ENCODE peak calls at places on chromosomes 7 and 10, in nine cellular contexts. One of them, this sample, is unnamed. For H3K9me3, the result is how much of the 10 kb centered on the place peaks cover.

GRCh38 chr7:91397612-91398011 is 133.4 kb downstream of the FZD1 start:
- DNase-seq in HCT116: no peak
- DNase-seq in right cardiac atrium: no peak
- DNase-seq in tibial artery: no peak
- DNase-seq in uterus: no peak
- DNase-seq in effector memory CD4-positive, alpha-beta T cell: no peak
- DNase-seq in IMR-90: no peak
- DNase-seq in CD8-positive, alpha-beta memory T cell: no peak
- DNase-seq in heart right ventricle: no peak
- DNase-seq in this sample: no peak

GRCh38 chr7:134890246-134891240 is 95.8 kb upstream of the AGBL3 start:
- DNase-seq in HCT116: no peak
- DNase-seq in right cardiac atrium: peak
- DNase-seq in tibial artery: peak
- DNase-seq in uterus: peak
- DNase-seq in effector memory CD4-positive, alpha-beta T cell: no peak
- DNase-seq in IMR-90: peak
- DNase-seq in CD8-positive, alpha-beta memory T cell: no peak
- DNase-seq in heart right ventricle: no peak
- DNase-seq in this sample: no peak

GRCh38 chr10:121262774-121263406 is 335.4 kb downstream of the FGFR2 start:
- DNase-seq in HCT116: no peak
- DNase-seq in right cardiac atrium: no peak
- DNase-seq in tibial artery: no peak
- DNase-seq in uterus: no peak
- DNase-seq in effector memory CD4-positive, alpha-beta T cell: no peak
- DNase-seq in IMR-90: no peak
- DNase-seq in CD8-positive, alpha-beta memory T cell: no peak
- DNase-seq in heart right ventricle: no peak
- DNase-seq in this sample: no peak

GRCh38 chr7:28729276-28729675 is 228.9 kb downstream of the TRIL start:
- DNase-seq in HCT116: no peak
- DNase-seq in right cardiac atrium: no peak
- DNase-seq in tibial artery: no peak
- DNase-seq in uterus: no peak
- DNase-seq in effector memory CD4-positive, alpha-beta T cell: no peak
- DNase-seq in IMR-90: no peak
- DNase-seq in CD8-positive, alpha-beta memory T cell: no peak
- DNase-seq in heart right ventricle: no peak
- DNase-seq in this sample: no peak

GRCh38 chr10:36455481-36456119 is 669.8 kb upstream of the ANKRD30A start:
- DNase-seq in HCT116: no peak
- DNase-seq in right cardiac atrium: no peak
- DNase-seq in tibial artery: no peak
- DNase-seq in uterus: no peak
- DNase-seq in effector memory CD4-positive, alpha-beta T cell: no peak
- DNase-seq in IMR-90: peak
- DNase-seq in CD8-positive, alpha-beta memory T cell: no peak
- DNase-seq in heart right ventricle: no peak
- DNase-seq in this sample: no peak

GRCh38 chr10:50373821-50374501 is 122.6 kb upstream of the ASAH2 start:
- DNase-seq in HCT116: no peak
- DNase-seq in right cardiac atrium: no peak
- DNase-seq in tibial artery: no peak
- DNase-seq in uterus: no peak
- DNase-seq in effector memory CD4-positive, alpha-beta T cell: no peak
- DNase-seq in IMR-90: peak
- DNase-seq in CD8-positive, alpha-beta memory T cell: no peak
- DNase-seq in heart right ventricle: no peak
- DNase-seq in this sample: no peak

GRCh38 chr10:116490028-116490662 is 55.6 kb upstream of the PNLIP start:
- DNase-seq in HCT116: peak
- DNase-seq in right cardiac atrium: no peak
- DNase-seq in tibial artery: no peak
- DNase-seq in uterus: no peak
- DNase-seq in effector memory CD4-positive, alpha-beta T cell: no peak
- DNase-seq in IMR-90: peak
- DNase-seq in CD8-positive, alpha-beta memory T cell: no peak
- DNase-seq in heart right ventricle: no peak
- DNase-seq in this sample: no peak

GRCh38 chr10:10196701-10197100 is 821.0 kb upstream of the CELF2 start:
- DNase-seq in HCT116: no peak
- DNase-seq in right cardiac atrium: no peak
- DNase-seq in tibial artery: no peak
- DNase-seq in uterus: no peak
- DNase-seq in effector memory CD4-positive, alpha-beta T cell: no peak
- DNase-seq in IMR-90: no peak
- DNase-seq in CD8-positive, alpha-beta memory T cell: no peak
- DNase-seq in heart right ventricle: no peak
- DNase-seq in this sample: no peak

GRCh38 chr10:91096263-91096662 is 124.2 kb upstream of the PCGF5 start:
- DNase-seq in HCT116: no peak
- DNase-seq in right cardiac atrium: no peak
- DNase-seq in tibial artery: no peak
- DNase-seq in uterus: no peak
- DNase-seq in effector memory CD4-positive, alpha-beta T cell: no peak
- DNase-seq in IMR-90: no peak
- DNase-seq in CD8-positive, alpha-beta memory T cell: no peak
- DNase-seq in heart right ventricle: no peak
- DNase-seq in this sample: no peak

GRCh38 chr7:6436385-6436685 is 11.4 kb downstream of the DAGLB start:
- DNase-seq in HCT116: no peak
- DNase-seq in right cardiac atrium: no peak
- DNase-seq in tibial artery: no peak
- DNase-seq in uterus: no peak
- DNase-seq in effector memory CD4-positive, alpha-beta T cell: no peak
- DNase-seq in IMR-90: no peak
- DNase-seq in CD8-positive, alpha-beta memory T cell: no peak
- DNase-seq in heart right ventricle: no peak
- DNase-seq in this sample: no peak

GRCh38 chr7:128937271-128937646 is 468 bp upstream of the IRF5 start:
- DNase-seq in HCT116: no peak
- DNase-seq in right cardiac atrium: no peak
- DNase-seq in tibial artery: no peak
- DNase-seq in uterus: no peak
- DNase-seq in effector memory CD4-positive, alpha-beta T cell: no peak
- DNase-seq in IMR-90: no peak
- DNase-seq in CD8-positive, alpha-beta memory T cell: no peak
- DNase-seq in heart right ventricle: no peak
- DNase-seq in this sample: no peak

GRCh38 chr7:114021135-114021534 is 102.3 kb upstream of the PPP1R3A start:
- DNase-seq in HCT116: no peak
- DNase-seq in right cardiac atrium: no peak
- DNase-seq in tibial artery: no peak
- DNase-seq in uterus: no peak
- DNase-seq in effector memory CD4-positive, alpha-beta T cell: no peak
- DNase-seq in IMR-90: peak
- DNase-seq in CD8-positive, alpha-beta memory T cell: no peak
- DNase-seq in heart right ventricle: no peak
- DNase-seq in this sample: no peak

GRCh38 chr7:156127166-156128134 is 315.2 kb upstream of the SHH start:
- DNase-seq in HCT116: no peak
- DNase-seq in right cardiac atrium: no peak
- DNase-seq in tibial artery: no peak
- DNase-seq in uterus: no peak
- DNase-seq in effector memory CD4-positive, alpha-beta T cell: no peak
- DNase-seq in IMR-90: no peak
- DNase-seq in CD8-positive, alpha-beta memory T cell: no peak
- DNase-seq in heart right ventricle: no peak
- DNase-seq in this sample: no peak

GRCh38 chr7:145398758-145399157 is 562.9 kb upstream of the TPK1 start:
- DNase-seq in HCT116: no peak
- DNase-seq in right cardiac atrium: peak
- DNase-seq in tibial artery: no peak
- DNase-seq in uterus: no peak
- DNase-seq in effector memory CD4-positive, alpha-beta T cell: no peak
- DNase-seq in IMR-90: no peak
- DNase-seq in CD8-positive, alpha-beta memory T cell: no peak
- DNase-seq in heart right ventricle: no peak
- DNase-seq in this sample: no peak

GRCh38 chr10:103795634-103796265 is 59.6 kb downstream of the SH3PXD2A start:
- DNase-seq in HCT116: no peak
- DNase-seq in right cardiac atrium: no peak
- DNase-seq in tibial artery: no peak
- DNase-seq in uterus: peak
- DNase-seq in effector memory CD4-positive, alpha-beta T cell: no peak
- DNase-seq in IMR-90: no peak
- DNase-seq in CD8-positive, alpha-beta memory T cell: no peak
- DNase-seq in heart right ventricle: no peak
- DNase-seq in this sample: no peak

GRCh38 chr7:57414415-57414814 is 35.6 kb upstream of the ZNF716 start:
- DNase-seq in HCT116: no peak
- DNase-seq in right cardiac atrium: no peak
- DNase-seq in tibial artery: no peak
- DNase-seq in uterus: no peak
- DNase-seq in effector memory CD4-positive, alpha-beta T cell: no peak
- DNase-seq in IMR-90: no peak
- DNase-seq in CD8-positive, alpha-beta memory T cell: no peak
- DNase-seq in heart right ventricle: no peak
- DNase-seq in this sample: no peak

GRCh38 chr7:57416601-57417358 is 33.2 kb upstream of the ZNF716 start:
- DNase-seq in HCT116: no peak
- DNase-seq in right cardiac atrium: no peak
- DNase-seq in tibial artery: no peak
- DNase-seq in uterus: no peak
- DNase-seq in effector memory CD4-positive, alpha-beta T cell: no peak
- DNase-seq in IMR-90: no peak
- DNase-seq in CD8-positive, alpha-beta memory T cell: no peak
- DNase-seq in heart right ventricle: no peak
- DNase-seq in this sample: no peak

GRCh38 chr7:57415326-57415725 is 34.7 kb upstream of the ZNF716 start:
- DNase-seq in HCT116: no peak
- DNase-seq in right cardiac atrium: no peak
- DNase-seq in tibial artery: no peak
- DNase-seq in uterus: no peak
- DNase-seq in effector memory CD4-positive, alpha-beta T cell: no peak
- DNase-seq in IMR-90: no peak
- DNase-seq in CD8-positive, alpha-beta memory T cell: no peak
- DNase-seq in heart right ventricle: no peak
- DNase-seq in this sample: no peak

GRCh38 chr7:57414852-57415251 is 35.1 kb upstream of the ZNF716 start:
- DNase-seq in HCT116: no peak
- DNase-seq in right cardiac atrium: no peak
- DNase-seq in tibial artery: no peak
- DNase-seq in uterus: no peak
- DNase-seq in effector memory CD4-positive, alpha-beta T cell: no peak
- DNase-seq in IMR-90: no peak
- DNase-seq in CD8-positive, alpha-beta memory T cell: no peak
- DNase-seq in heart right ventricle: no peak
- DNase-seq in this sample: no peak

GRCh38 chr7:57415730-57416129 is 34.2 kb upstream of the ZNF716 start:
- DNase-seq in HCT116: no peak
- DNase-seq in right cardiac atrium: no peak
- DNase-seq in tibial artery: no peak
- DNase-seq in uterus: no peak
- DNase-seq in effector memory CD4-positive, alpha-beta T cell: no peak
- DNase-seq in IMR-90: no peak
- DNase-seq in CD8-positive, alpha-beta memory T cell: no peak
- DNase-seq in heart right ventricle: no peak
- DNase-seq in this sample: no peak
- H3K9me3 ChIP-seq in HCT116: under half
- H3K9me3 ChIP-seq in right cardiac atrium: under half
- H3K9me3 ChIP-seq in tibial artery: under half
- H3K9me3 ChIP-seq in uterus: under half
- H3K9me3 ChIP-seq in effector memory CD4-positive, alpha-beta T cell: under half
- H3K9me3 ChIP-seq in IMR-90: half or more
- H3K9me3 ChIP-seq in CD8-positive, alpha-beta memory T cell: under half
- H3K9me3 ChIP-seq in heart right ventricle: under half
- H3K9me3 ChIP-seq in this sample: under half

GRCh38 chr7:100071018-100071723 is 10.4 kb downstream of the ZNF3 start:
- DNase-seq in HCT116: no peak
- DNase-seq in right cardiac atrium: no peak
- DNase-seq in tibial artery: no peak
- DNase-seq in uterus: no peak
- DNase-seq in effector memory CD4-positive, alpha-beta T cell: no peak
- DNase-seq in IMR-90: no peak
- DNase-seq in CD8-positive, alpha-beta memory T cell: no peak
- DNase-seq in heart right ventricle: no peak
- DNase-seq in this sample: no peak
- H3K9me3 ChIP-seq in HCT116: under half
- H3K9me3 ChIP-seq in right cardiac atrium: under half
- H3K9me3 ChIP-seq in tibial artery: under half
- H3K9me3 ChIP-seq in uterus: under half
- H3K9me3 ChIP-seq in effector memory CD4-positive, alpha-beta T cell: under half
- H3K9me3 ChIP-seq in IMR-90: half or more
- H3K9me3 ChIP-seq in CD8-positive, alpha-beta memory T cell: under half
- H3K9me3 ChIP-seq in heart right ventricle: under half
- H3K9me3 ChIP-seq in this sample: under half

DNA sequence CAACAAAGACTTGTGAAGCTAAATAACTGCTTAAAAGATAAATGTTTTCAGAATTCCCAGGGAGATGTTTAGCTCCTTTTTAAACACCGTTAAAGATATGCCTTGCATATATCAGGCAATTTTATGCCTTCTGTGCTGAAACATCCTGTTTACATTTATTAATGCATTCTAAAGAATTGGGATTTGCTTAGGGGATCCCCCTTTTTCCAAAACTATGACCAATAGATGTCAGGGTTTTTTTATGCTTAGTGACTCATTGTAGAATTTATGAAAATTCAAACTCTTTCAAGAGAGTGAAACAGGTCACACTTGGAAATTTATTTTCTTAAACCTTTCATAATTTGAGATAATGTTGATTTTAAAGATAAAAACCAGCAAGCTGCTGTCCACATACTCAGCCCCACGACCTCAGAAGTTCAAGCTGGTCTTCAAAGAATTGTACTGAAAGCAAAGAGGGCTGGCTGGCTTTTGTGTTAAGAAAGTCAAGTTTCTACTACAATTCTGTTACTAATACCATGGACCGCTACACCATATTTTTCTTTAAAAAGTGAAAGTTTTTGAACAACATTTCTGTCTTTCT is 411.8 kb downstream of the ETV1 start:
- DNase-seq in HCT116: no peak
- DNase-seq in right cardiac atrium: no peak
- DNase-seq in tibial artery: no peak
- DNase-seq in uterus: no peak
- DNase-seq in effector memory CD4-positive, alpha-beta T cell: no peak
- DNase-seq in IMR-90: peak
- DNase-seq in CD8-positive, alpha-beta memory T cell: no peak
- DNase-seq in heart right ventricle: no peak
- DNase-seq in this sample: no peak
- H3K9me3 ChIP-seq in HCT116: under half
- H3K9me3 ChIP-seq in right cardiac atrium: under half
- H3K9me3 ChIP-seq in tibial artery: under half
- H3K9me3 ChIP-seq in uterus: under half
- H3K9me3 ChIP-seq in effector memory CD4-positive, alpha-beta T cell: under half
- H3K9me3 ChIP-seq in IMR-90: under half
- H3K9me3 ChIP-seq in CD8-positive, alpha-beta memory T cell: under half
- H3K9me3 ChIP-seq in heart right ventricle: under half
- H3K9me3 ChIP-seq in this sample: under half

DNA sequence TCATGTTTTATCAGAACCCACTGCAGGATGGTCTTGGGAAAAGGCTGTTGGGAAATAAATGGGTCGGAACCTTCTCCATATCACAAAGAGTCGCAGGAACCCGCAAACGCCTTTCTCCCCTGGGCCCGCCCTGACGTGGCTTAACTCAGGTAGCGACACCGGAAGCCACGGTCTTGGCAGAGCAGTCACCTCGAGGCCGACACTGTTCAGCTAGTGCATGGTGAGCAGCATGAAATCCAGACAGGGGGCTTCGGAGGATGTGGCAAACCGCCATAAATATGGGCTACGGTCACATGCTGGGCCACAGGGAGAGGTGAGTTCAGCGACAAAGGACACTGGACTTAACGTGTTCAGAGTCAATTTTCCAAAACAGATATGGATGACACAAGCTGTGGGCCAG is 421.9 kb downstream of the PTPRN2 start:
- DNase-seq in HCT116: no peak
- DNase-seq in right cardiac atrium: no peak
- DNase-seq in tibial artery: no peak
- DNase-seq in uterus: no peak
- DNase-seq in effector memory CD4-positive, alpha-beta T cell: no peak
- DNase-seq in IMR-90: no peak
- DNase-seq in CD8-positive, alpha-beta memory T cell: no peak
- DNase-seq in heart right ventricle: no peak
- DNase-seq in this sample: no peak
- H3K9me3 ChIP-seq in HCT116: under half
- H3K9me3 ChIP-seq in right cardiac atrium: under half
- H3K9me3 ChIP-seq in tibial artery: under half
- H3K9me3 ChIP-seq in uterus: under half
- H3K9me3 ChIP-seq in effector memory CD4-positive, alpha-beta T cell: under half
- H3K9me3 ChIP-seq in IMR-90: half or more
- H3K9me3 ChIP-seq in CD8-positive, alpha-beta memory T cell: under half
- H3K9me3 ChIP-seq in heart right ventricle: under half
- H3K9me3 ChIP-seq in this sample: under half

This sample was measured in T-helper 17 cell.